ENCODE peak calls at places on chromosomes 2 and 18, in seven cellular contexts. J, E, L, N, D, A and Z are unnamed samples.

GRCh38 chr2:207475546-207475945 is 54.2 kb upstream of the CREB1 start:
- DNase-seq in J (no peak), E (no peak), L (no peak), N (no peak), D (no peak), A (no peak), Z (no peak)

GRCh38 chr2:79511320-79511951 is 1.4 kb upstream of the CTNNA2 start:
- DNase-seq in J (peak; percentile 21), E (peak; percentile 19), L (no peak), N (no peak), D (no peak), A (peak; percentile 46), Z (no peak)

GRCh38 chr2:232146294-232146693 is 184.8 kb downstream of the DIS3L2 start:
- DNase-seq in J (no peak), E (no peak), L (no peak), N (no peak), D (no peak), A (no peak), Z (no peak)

GRCh38 chr2:230969673-230970015 is 26.3 kb upstream of the SPATA3 start:
- DNase-seq in J (no peak), E (no peak), L (no peak), N (no peak), D (no peak), A (no peak), Z (no peak)

GRCh38 chr2:101328474-101329007 is 20.0 kb upstream of the RNF149 start:
- DNase-seq in J (peak; percentile 60), E (peak; percentile 30), L (no peak), N (no peak), D (peak; percentile 73), A (no peak), Z (peak; percentile 84)

GRCh38 chr2:37619230-37619956 is 52.0 kb downstream of the CDC42EP3 start:
- DNase-seq in J (no peak), E (no peak), L (no peak), N (no peak), D (no peak), A (no peak), Z (no peak)

GRCh38 chr2:154425999-154426398 is 272.5 kb upstream of the KCNJ3 start:
- DNase-seq in J (no peak), E (no peak), L (no peak), N (no peak), D (peak; percentile 44), A (no peak), Z (no peak)

GRCh38 chr18:8750954-8751415 is 45.6 kb downstream of the MTCL1 start:
- DNase-seq in J (no peak), E (peak; percentile 95), L (peak; percentile 20), N (no peak), D (no peak), A (no peak), Z (no peak)

GRCh38 chr2:61356958-61357350 is 113.9 kb downstream of the USP34 start:
- DNase-seq in J (no peak), E (peak; percentile 80), L (no peak), N (no peak), D (no peak), A (no peak), Z (no peak)

GRCh38 chr18:13061630-13062189 is 70.5 kb downstream of the CEP192 start:
- DNase-seq in J (no peak), E (no peak), L (no peak), N (no peak), D (no peak), A (no peak), Z (no peak)

GRCh38 chr2:26630669-26631360 is 10.4 kb downstream of the CIB4 start:
- DNase-seq in J (no peak), E (peak; percentile 46), L (no peak), N (no peak), D (no peak), A (peak; percentile 44), Z (peak; percentile 1)

GRCh38 chr2:23293063-23293462 is 91.9 kb upstream of the KLHL29 start:
- DNase-seq in J (no peak), E (peak; percentile 58), L (no peak), N (peak; percentile 26), D (no peak), A (no peak), Z (no peak)

GRCh38 chr2:37366773-37367172 is 22.3 kb downstream of the QPCT start:
- DNase-seq in J (peak; percentile 40), E (no peak), L (no peak), N (no peak), D (no peak), A (no peak), Z (no peak)

GRCh38 chr2:67945976-67946375 is 116.8 kb downstream of the C1D start:
- DNase-seq in J (no peak), E (peak; percentile 3), L (no peak), N (no peak), D (no peak), A (no peak), Z (no peak)

GRCh38 chr2:121076885-121077549 is 208.0 kb downstream of the TFCP2L1 start:
- DNase-seq in J (peak; percentile 79), E (peak; percentile 28), L (no peak), N (peak; percentile 64), D (peak; percentile 65), A (peak; percentile 86), Z (peak; percentile 64)

GRCh38 chr18:60485207-60485606 is 112.6 kb upstream of the MC4R start:
- DNase-seq in J (no peak), E (peak; percentile 46), L (no peak), N (no peak), D (no peak), A (no peak), Z (no peak)

GRCh38 chr2:108444941-108445840 is 3.8 kb upstream of the GCC2 start:
- DNase-seq in J (no peak), E (peak; percentile 43), L (no peak), N (no peak), D (no peak), A (no peak), Z (no peak)

GRCh38 chr2:237281900-237282306 is 132.1 kb downstream of the COL6A3 start:
- DNase-seq in J (no peak), E (peak; percentile 99), L (peak; percentile 63), N (no peak), D (no peak), A (no peak), Z (no peak)

GRCh38 chr2:141137121-141137693 is 993.6 kb downstream of the LRP1B start:
- DNase-seq in J (no peak), E (no peak), L (no peak), N (no peak), D (no peak), A (no peak), Z (no peak)

GRCh38 chr2:18855027-18855426 is 265.7 kb upstream of the NT5C1B start:
- DNase-seq in J (no peak), E (peak; percentile 12), L (no peak), N (no peak), D (no peak), A (no peak), Z (no peak)

GRCh38 chr2:207688597-207688996 is 22.8 kb upstream of the CCNYL1 start:
- DNase-seq in J (no peak), E (no peak), L (no peak), N (no peak), D (no peak), A (no peak), Z (no peak)

GRCh38 chr2:137254081-137254480 is 488.7 kb downstream of the THSD7B start:
- DNase-seq in J (no peak), E (peak; percentile 31), L (no peak), N (no peak), D (no peak), A (no peak), Z (no peak)

GRCh38 chr2:118969025-118969733 is 27.2 kb downstream of the MARCO start:
- DNase-seq in J (no peak), E (no peak), L (no peak), N (no peak), D (no peak), A (no peak), Z (no peak)